ENCODE peak calls at places on chromosomes 3 and 15, in four cellular contexts. Q is heart right ventricle, L is A549, J is H9. A is an unnamed sample. For H3K4me1, the result is how much of the 10 kb centered on the place peaks cover.

GRCh38 chr3:181752202-181752671 is 40.5 kb downstream of the SOX2 start:
- DNase-seq in L (no peak), Q (no peak), J (no peak), A (no peak)

GRCh38 chr3:52308308-52308707 is 7.8 kb upstream of the DNAH1 start:
- DNase-seq in Q (no peak), L (no peak), J (no peak), A (no peak)

GRCh38 chr15:94131875-94132274 is 99.5 kb upstream of the MCTP2 start:
- DNase-seq in Q (no peak), J (no peak), L (no peak), A (no peak)

GRCh38 chr15:39556461-39556860 is 24.4 kb upstream of the THBS1 start:
- DNase-seq in J (no peak), L (no peak), Q (no peak), A (no peak)

GRCh38 chr3:22900296-22900695 is 302.8 kb upstream of the UBE2E2 start:
- DNase-seq in J (no peak), L (no peak), Q (no peak), A (no peak)

GRCh38 chr3:10518506-10519150 is 13.2 kb upstream of the ATP2B2 start:
- DNase-seq in L (no peak), Q (peak), J (peak), A (peak)

GRCh38 chr3:16432714-16433113 is 80.8 kb downstream of the RFTN1 start:
- DNase-seq in Q (no peak), J (no peak), L (no peak), A (no peak)

GRCh38 chr15:66942649-66943390 is 122.6 kb upstream of the SMAD3 start:
- DNase-seq in Q (no peak), L (no peak), J (no peak), A (no peak)

GRCh38 chr3:138901579-138901978 is 45.4 kb downstream of the FOXL2 start:
- DNase-seq in L (no peak), J (no peak), Q (no peak), A (no peak)

GRCh38 chr3:20648294-20648693 is 462.3 kb upstream of the SGO1 start:
- DNase-seq in Q (no peak), L (peak), J (no peak), A (no peak)

GRCh38 chr3:177792363-177793030 is 595.2 kb upstream of the TBL1XR1 start:
- DNase-seq in J (no peak), L (no peak), Q (no peak), A (no peak)

GRCh38 chr3:24315991-24316390 is 178.7 kb downstream of the THRB start:
- DNase-seq in L (no peak), Q (no peak), J (no peak), A (no peak)

GRCh38 chr3:33881181-33882064 is 83.0 kb downstream of the PDCD6IP start:
- DNase-seq in Q (no peak), L (no peak), J (no peak), A (no peak)

GRCh38 chr3:122255757-122256439 is 69.2 kb upstream of the CSTA start:
- DNase-seq in L (no peak), J (no peak), Q (no peak), A (no peak)

GRCh38 chr15:67172172-67172571 is 82.3 kb downstream of the AAGAB start:
- DNase-seq in L (no peak), J (no peak), Q (no peak), A (no peak)

GRCh38 chr15:67549736-67550135 is 7.2 kb downstream of the MAP2K5 start:
- DNase-seq in L (no peak), Q (no peak), J (no peak), A (no peak)

GRCh38 chr3:77321646-77322045 is 281.7 kb downstream of the ROBO2 start:
- DNase-seq in L (no peak), J (no peak), Q (no peak), A (no peak)

GRCh38 chr15:62603757-62604156 is 438.7 kb upstream of the C2CD4B start:
- DNase-seq in J (no peak), L (peak), Q (no peak), A (no peak)

GRCh38 chr3:156594229-156594683 is 39.3 kb upstream of the SSR3 start:
- DNase-seq in J (no peak), L (no peak), Q (no peak), A (no peak)

GRCh38 chr15:95016511-95017219 is 785.3 kb downstream of the MCTP2 start:
- DNase-seq in L (no peak), J (no peak), Q (no peak), A (no peak)

GRCh38 chr3:20099020-20099539 is 58.8 kb downstream of the KAT2B start:
- DNase-seq in J (no peak), L (no peak), Q (no peak), A (no peak)

GRCh38 chr15:95290376-95290973 is 1040.0 kb upstream of the NR2F2 start:
- DNase-seq in Q (no peak), J (no peak), L (no peak), A (no peak)

GRCh38 chr3:159763466-159764210 is 225.0 kb upstream of the IL12A start:
- DNase-seq in L (peak), J (peak), Q (peak), A (peak)

GRCh38 chr3:159764211-159765024 is 224.2 kb upstream of the IL12A start:
- DNase-seq in L (peak), Q (peak), J (no peak), A (no peak)

GRCh38 chr3:159762238-159762637 is 226.4 kb upstream of the IL12A start:
- DNase-seq in J (no peak), Q (no peak), L (peak), A (no peak)

GRCh38 chr3:159761826-159762225 is 226.8 kb upstream of the IL12A start:
- DNase-seq in L (no peak), J (no peak), Q (no peak), A (no peak)

DNA sequence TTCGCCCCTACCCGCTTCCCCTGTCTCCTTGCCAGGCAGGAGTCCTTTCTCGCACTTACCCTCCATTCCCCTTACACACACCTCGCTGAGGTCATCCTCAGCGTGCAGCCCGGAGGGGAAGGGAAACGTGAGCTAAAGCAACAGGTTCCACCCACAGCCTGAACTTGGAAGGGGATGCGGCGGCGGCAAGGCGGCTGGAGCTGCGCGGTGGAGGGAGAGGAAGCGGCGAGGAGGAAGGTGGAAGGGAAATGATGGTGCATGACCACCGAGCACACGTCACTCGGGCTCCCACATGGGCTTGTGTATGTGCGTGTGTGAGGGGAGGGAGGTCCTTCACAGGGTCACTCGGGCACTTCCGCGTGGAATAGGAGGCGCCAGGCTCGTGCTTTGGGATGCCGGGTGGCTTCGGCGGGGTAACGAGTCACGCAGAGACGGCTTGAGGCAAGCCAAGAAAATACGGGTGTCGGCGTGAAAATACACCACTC is 225.6 kb upstream of the IL12A start:
- DNase-seq in L (peak), J (peak), Q (peak), A (peak)
- H3K27ac ChIP-seq in L (peak), J (peak), Q (peak), A (no peak)

DNA sequence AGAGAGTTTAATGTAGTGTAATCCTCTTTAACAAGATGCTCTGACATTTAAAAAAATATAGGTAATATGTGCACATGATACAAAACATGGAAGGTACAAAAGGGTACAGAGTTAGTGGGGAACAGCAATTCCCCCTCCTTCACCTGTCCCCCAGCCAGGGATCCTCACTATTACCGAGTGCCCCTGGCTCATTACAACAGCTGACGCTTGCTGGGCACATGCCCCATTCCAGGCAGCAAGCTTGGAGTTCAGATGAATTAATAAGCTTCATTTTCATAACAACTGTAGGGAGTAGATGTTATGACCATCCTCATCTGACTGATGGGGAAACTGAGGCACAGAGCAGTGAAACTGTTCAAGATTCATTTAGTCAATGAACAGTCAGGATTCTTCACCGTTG is 41.2 kb downstream of the PCSK6 start:
- DNase-seq in L (no peak), J (no peak), Q (no peak), A (no peak)
- H3K4me1 ChIP-seq in L (under half), J (under half), Q (under half), A (under half)

GRCh38 chr15:80820092-80820491 is 40.9 kb downstream of the CEMIP start:
- DNase-seq in L (no peak), Q (no peak), J (no peak), A (no peak)
- H3K27ac ChIP-seq in L (no peak), Q (no peak), J (no peak), A (no peak)

GRCh38 chr3:196073188-196073838 is 8.6 kb downstream of the TFRC start:
- DNase-seq in Q (peak), L (peak), J (peak), A (peak)
- H3K4me1 ChIP-seq in Q (under half), L (under half), J (under half), A (under half)

GRCh38 chr3:141432904-141433303 is 53.9 kb upstream of the RASA2 start:
- DNase-seq in J (no peak), L (no peak), Q (no peak), A (peak)

GRCh38 chr3:141434255-141434654 is 52.6 kb upstream of the RASA2 start:
- DNase-seq in L (no peak), J (no peak), Q (no peak), A (no peak)

GRCh38 chr3:141439589-141439988 is 47.2 kb upstream of the RASA2 start:
- DNase-seq in Q (no peak), J (no peak), L (no peak), A (no peak)

GRCh38 chr3:141431411-141432378 is 55.1 kb upstream of the RASA2 start:
- DNase-seq in J (no peak), L (no peak), Q (no peak), A (peak)

DNA sequence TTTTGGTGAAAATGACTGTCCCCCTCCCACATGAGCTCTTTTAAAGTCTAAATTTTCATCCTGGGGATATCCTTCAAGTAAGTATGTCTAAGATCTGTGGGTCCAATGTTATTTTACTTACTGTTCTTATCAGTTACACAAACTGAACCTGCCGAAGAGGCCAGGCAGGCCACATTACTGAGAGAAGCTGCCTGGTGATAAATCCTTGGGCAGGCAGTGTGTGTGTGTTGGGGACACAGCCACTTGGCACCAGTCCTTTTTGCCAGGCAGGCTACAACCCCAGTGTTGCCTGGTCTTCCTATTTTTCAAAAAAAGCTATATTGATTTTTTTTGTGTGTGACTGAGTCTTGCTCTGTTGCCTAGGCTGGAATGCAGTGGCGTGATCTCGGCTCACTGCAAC is 50.6 kb upstream of the RASA2 start:
- DNase-seq in J (no peak), L (no peak), Q (no peak), A (no peak)
- H3K27ac ChIP-seq in J (no peak), L (peak), Q (peak), A (no peak)

GRCh38 chr15:85625856-85626255 is 168.9 kb downstream of the KLHL25 start:
- DNase-seq in L (no peak), Q (no peak), J (no peak), A (no peak)
- H3K4me1 ChIP-seq in L (under half), Q (half or more), J (under half), A (under half)

DNA sequence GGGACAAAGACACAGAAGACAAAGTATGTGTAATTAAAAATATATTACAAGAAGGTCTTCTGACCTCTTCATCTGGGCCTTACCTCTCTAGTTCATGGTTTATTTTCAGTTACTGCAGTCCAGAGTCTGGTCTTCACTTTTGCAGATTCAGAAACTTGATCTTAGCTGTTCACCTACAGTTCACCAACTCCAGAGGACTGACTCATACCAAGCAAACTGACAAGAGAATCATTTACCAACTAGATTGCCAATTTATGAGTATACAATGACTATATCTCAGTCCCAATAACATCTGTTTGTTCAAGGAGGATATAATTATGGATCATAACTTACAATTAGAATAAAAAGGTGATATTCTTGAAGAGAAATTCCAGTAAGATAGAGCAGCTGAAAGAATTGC is 9.0 kb downstream of the P2RY1 start:
- DNase-seq in L (no peak), Q (no peak), J (no peak), A (no peak)
- H3K27ac ChIP-seq in L (no peak), Q (no peak), J (no peak), A (no peak)